ENCODE peak calls at places on chromosomes 1 and 21, in seven cellular contexts. One of them, this sample, is unnamed.
A peak's percentile ranks its signal among the peaks of the same experiment; 100 is the strongest.

GRCh38 chr21:46435786-46436227 is 22.9 kb upstream of the DIP2A start:
- DNase-seq in tibial nerve: no peak
- DNase-seq in stomach: no peak
- DNase-seq in mesenchymal stem cell: no peak
- DNase-seq in spleen: no peak
- DNase-seq in fibroblast of lung: no peak
- DNase-seq in Caco-2: no peak
- DNase-seq in this sample: no peak

GRCh38 chr1:1058088-1058905 is 15.8 kb downstream of the RNF223 start:
- DNase-seq in tibial nerve: no peak
- DNase-seq in stomach: no peak
- DNase-seq in mesenchymal stem cell: no peak
- DNase-seq in spleen: no peak
- DNase-seq in fibroblast of lung: no peak
- DNase-seq in Caco-2: peak; percentile 80
- DNase-seq in this sample: no peak

GRCh38 chr1:82628887-82629286 is 828.2 kb downstream of the ADGRL2 start:
- DNase-seq in tibial nerve: no peak
- DNase-seq in stomach: no peak
- DNase-seq in mesenchymal stem cell: no peak
- DNase-seq in spleen: no peak
- DNase-seq in fibroblast of lung: no peak
- DNase-seq in Caco-2: no peak
- DNase-seq in this sample: no peak

GRCh38 chr1:34266127-34266951 is 89.6 kb downstream of the C1orf94 start:
- DNase-seq in tibial nerve: no peak
- DNase-seq in stomach: no peak
- DNase-seq in mesenchymal stem cell: no peak
- DNase-seq in spleen: no peak
- DNase-seq in fibroblast of lung: peak; percentile 5
- DNase-seq in Caco-2: no peak
- DNase-seq in this sample: no peak

GRCh38 chr1:202571719-202572339 is 138.4 kb downstream of the SYT2 start:
- DNase-seq in tibial nerve: no peak
- DNase-seq in stomach: no peak
- DNase-seq in mesenchymal stem cell: peak; percentile 47
- DNase-seq in spleen: no peak
- DNase-seq in fibroblast of lung: peak; percentile 41
- DNase-seq in Caco-2: no peak
- DNase-seq in this sample: no peak

GRCh38 chr1:165858364-165858823 is 31.0 kb downstream of the UCK2 start:
- DNase-seq in tibial nerve: no peak
- DNase-seq in stomach: no peak
- DNase-seq in mesenchymal stem cell: no peak
- DNase-seq in spleen: no peak
- DNase-seq in fibroblast of lung: no peak
- DNase-seq in Caco-2: peak; percentile 49
- DNase-seq in this sample: no peak

GRCh38 chr1:29962831-29963247 is 726.5 kb downstream of the PTPRU start:
- DNase-seq in tibial nerve: no peak
- DNase-seq in stomach: no peak
- DNase-seq in mesenchymal stem cell: no peak
- DNase-seq in spleen: no peak
- DNase-seq in fibroblast of lung: no peak
- DNase-seq in Caco-2: no peak
- DNase-seq in this sample: no peak

GRCh38 chr1:192660613-192661012 is 24.7 kb downstream of the RGS13 start:
- DNase-seq in tibial nerve: no peak
- DNase-seq in stomach: no peak
- DNase-seq in mesenchymal stem cell: no peak
- DNase-seq in spleen: no peak
- DNase-seq in fibroblast of lung: peak; percentile 46
- DNase-seq in Caco-2: no peak
- DNase-seq in this sample: no peak

GRCh38 chr1:108646661-108647269 is 14.1 kb downstream of the HENMT1 start:
- DNase-seq in tibial nerve: peak; percentile 53
- DNase-seq in stomach: peak; percentile 60
- DNase-seq in mesenchymal stem cell: peak; percentile 91
- DNase-seq in spleen: peak; percentile 96
- DNase-seq in fibroblast of lung: peak; percentile 69
- DNase-seq in Caco-2: peak; percentile 63
- DNase-seq in this sample: peak; percentile 95

GRCh38 chr1:245310605-245311531 is 156.1 kb downstream of the KIF26B start:
- DNase-seq in tibial nerve: no peak
- DNase-seq in stomach: no peak
- DNase-seq in mesenchymal stem cell: peak; percentile 74
- DNase-seq in spleen: peak; percentile 71
- DNase-seq in fibroblast of lung: peak; percentile 20
- DNase-seq in Caco-2: no peak
- DNase-seq in this sample: peak; percentile 42

GRCh38 chr1:192070213-192070612 is 88.0 kb upstream of the RGS18 start:
- DNase-seq in tibial nerve: no peak
- DNase-seq in stomach: no peak
- DNase-seq in mesenchymal stem cell: no peak
- DNase-seq in spleen: no peak
- DNase-seq in fibroblast of lung: no peak
- DNase-seq in Caco-2: no peak
- DNase-seq in this sample: no peak

GRCh38 chr1:80509965-80510522 is 1290.7 kb upstream of the ADGRL2 start:
- DNase-seq in tibial nerve: no peak
- DNase-seq in stomach: no peak
- DNase-seq in mesenchymal stem cell: no peak
- DNase-seq in spleen: no peak
- DNase-seq in fibroblast of lung: no peak
- DNase-seq in Caco-2: peak; percentile 31
- DNase-seq in this sample: no peak

GRCh38 chr1:112557385-112557784 is 48.6 kb downstream of the WNT2B start:
- DNase-seq in tibial nerve: no peak
- DNase-seq in stomach: no peak
- DNase-seq in mesenchymal stem cell: peak; percentile 46
- DNase-seq in spleen: no peak
- DNase-seq in fibroblast of lung: peak; percentile 21
- DNase-seq in Caco-2: no peak
- DNase-seq in this sample: no peak

GRCh38 chr21:44618504-44618903 is 6.6 kb downstream of the KRTAP10-8 start:
- DNase-seq in tibial nerve: no peak
- DNase-seq in stomach: no peak
- DNase-seq in mesenchymal stem cell: no peak
- DNase-seq in spleen: peak; percentile 74
- DNase-seq in fibroblast of lung: peak; percentile 2
- DNase-seq in Caco-2: no peak
- DNase-seq in this sample: no peak

GRCh38 chr21:39660191-39660590 is 47.5 kb downstream of the B3GALT5 start:
- DNase-seq in tibial nerve: no peak
- DNase-seq in stomach: no peak
- DNase-seq in mesenchymal stem cell: peak; percentile 82
- DNase-seq in spleen: no peak
- DNase-seq in fibroblast of lung: peak; percentile 78
- DNase-seq in Caco-2: no peak
- DNase-seq in this sample: no peak

GRCh38 chr21:38908537-38908936 is 102.8 kb downstream of the ETS2 start:
- DNase-seq in tibial nerve: no peak
- DNase-seq in stomach: no peak
- DNase-seq in mesenchymal stem cell: no peak
- DNase-seq in spleen: no peak
- DNase-seq in fibroblast of lung: no peak
- DNase-seq in Caco-2: no peak
- DNase-seq in this sample: no peak

GRCh38 chr1:30511563-30512252 is 211.7 kb downstream of the MATN1 start:
- DNase-seq in tibial nerve: no peak
- DNase-seq in stomach: peak; percentile 11
- DNase-seq in mesenchymal stem cell: no peak
- DNase-seq in spleen: peak; percentile 27
- DNase-seq in fibroblast of lung: peak; percentile 72
- DNase-seq in Caco-2: no peak
- DNase-seq in this sample: no peak

GRCh38 chr1:113153116-113153803 is 80.3 kb downstream of the LRIG2 start:
- DNase-seq in tibial nerve: no peak
- DNase-seq in stomach: no peak
- DNase-seq in mesenchymal stem cell: no peak
- DNase-seq in spleen: no peak
- DNase-seq in fibroblast of lung: peak; percentile 13
- DNase-seq in Caco-2: no peak
- DNase-seq in this sample: no peak

GRCh38 chr1:238465449-238465848 is 574.7 kb upstream of the ZP4 start:
- DNase-seq in tibial nerve: no peak
- DNase-seq in stomach: no peak
- DNase-seq in mesenchymal stem cell: peak; percentile 6
- DNase-seq in spleen: no peak
- DNase-seq in fibroblast of lung: peak; percentile 55
- DNase-seq in Caco-2: no peak
- DNase-seq in this sample: no peak

GRCh38 chr1:2443285-2444137 is 31.1 kb upstream of the PEX10 start:
- DNase-seq in tibial nerve: no peak
- DNase-seq in stomach: no peak
- DNase-seq in mesenchymal stem cell: no peak
- DNase-seq in spleen: no peak
- DNase-seq in fibroblast of lung: no peak
- DNase-seq in Caco-2: no peak
- DNase-seq in this sample: no peak
- H3K27me3 ChIP-seq in tibial nerve: peaks cover 73% of the 10 kb centered on the region
- H3K27me3 ChIP-seq in stomach: peaks cover 45% of the 10 kb centered on the region
- H3K27me3 ChIP-seq in mesenchymal stem cell: peaks cover 58% of the 10 kb centered on the region
- H3K27me3 ChIP-seq in spleen: peaks cover 59% of the 10 kb centered on the region
- H3K27me3 ChIP-seq in fibroblast of lung: peaks cover 25% of the 10 kb centered on the region
- H3K27me3 ChIP-seq in Caco-2: peaks cover 3% of the 10 kb centered on the region
- H3K27me3 ChIP-seq in this sample: peaks cover 47% of the 10 kb centered on the region

GRCh38 chr1:179298952-179299351 is 5.4 kb downstream of the SOAT1 start:
- DNase-seq in tibial nerve: no peak
- DNase-seq in stomach: no peak
- DNase-seq in mesenchymal stem cell: no peak
- DNase-seq in spleen: no peak
- DNase-seq in fibroblast of lung: no peak
- DNase-seq in Caco-2: no peak
- DNase-seq in this sample: no peak

GRCh38 chr1:179296356-179296755 is 2.8 kb downstream of the SOAT1 start:
- DNase-seq in tibial nerve: no peak
- DNase-seq in stomach: no peak
- DNase-seq in mesenchymal stem cell: no peak
- DNase-seq in spleen: no peak
- DNase-seq in fibroblast of lung: no peak
- DNase-seq in Caco-2: no peak
- DNase-seq in this sample: no peak

GRCh38 chr1:179293340-179294327 is at the start of gene SOAT1:
- DNase-seq in tibial nerve: peak; percentile 93
- DNase-seq in stomach: peak; percentile 90
- DNase-seq in mesenchymal stem cell: peak; percentile 95
- DNase-seq in spleen: peak; percentile 98
- DNase-seq in fibroblast of lung: peak; percentile 90
- DNase-seq in Caco-2: peak; percentile 96
- DNase-seq in this sample: peak; percentile 79

GRCh38 chr1:179296831-179297377 is 3.3 kb downstream of the SOAT1 start:
- DNase-seq in tibial nerve: no peak
- DNase-seq in stomach: no peak
- DNase-seq in mesenchymal stem cell: no peak
- DNase-seq in spleen: no peak
- DNase-seq in fibroblast of lung: no peak
- DNase-seq in Caco-2: no peak
- DNase-seq in this sample: no peak

DNA sequence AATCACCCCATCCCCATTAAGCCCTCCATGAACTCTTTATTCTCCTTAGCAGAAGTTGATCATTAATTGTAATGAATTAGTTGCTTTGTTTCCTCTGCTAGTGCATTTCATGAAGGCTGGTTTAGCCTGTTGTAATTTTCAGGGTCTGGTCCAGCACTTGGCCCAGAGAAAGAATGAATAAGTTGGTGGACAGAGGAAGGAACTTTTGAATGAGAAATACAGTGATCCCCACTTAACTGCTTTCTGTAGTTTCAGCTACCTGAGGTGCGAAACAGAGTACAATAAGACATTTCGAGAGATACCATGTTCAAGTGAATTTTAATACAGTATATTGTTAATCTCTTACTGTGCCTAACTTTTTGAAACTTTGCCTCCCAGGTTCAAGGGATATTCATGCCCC is 1.8 kb downstream of the SOAT1 start:
- DNase-seq in tibial nerve: no peak
- DNase-seq in stomach: no peak
- DNase-seq in mesenchymal stem cell: no peak
- DNase-seq in spleen: no peak
- DNase-seq in fibroblast of lung: no peak
- DNase-seq in Caco-2: no peak
- DNase-seq in this sample: no peak
- H3K27me3 ChIP-seq in tibial nerve: no peaks in the 10 kb centered on the region
- H3K27me3 ChIP-seq in stomach: no peaks in the 10 kb centered on the region
- H3K27me3 ChIP-seq in mesenchymal stem cell: no peaks in the 10 kb centered on the region
- H3K27me3 ChIP-seq in spleen: no peaks in the 10 kb centered on the region
- H3K27me3 ChIP-seq in fibroblast of lung: no peaks in the 10 kb centered on the region
- H3K27me3 ChIP-seq in Caco-2: no peaks in the 10 kb centered on the region
- H3K27me3 ChIP-seq in this sample: no peaks in the 10 kb centered on the region

GRCh38 chr1:214187152-214187900 is 93.6 kb upstream of the SMYD2 start:
- DNase-seq in tibial nerve: no peak
- DNase-seq in stomach: no peak
- DNase-seq in mesenchymal stem cell: no peak
- DNase-seq in spleen: no peak
- DNase-seq in fibroblast of lung: peak; percentile 8
- DNase-seq in Caco-2: no peak
- DNase-seq in this sample: no peak

GRCh38 chr1:214187933-214188332 is 93.0 kb upstream of the SMYD2 start:
- DNase-seq in tibial nerve: no peak
- DNase-seq in stomach: no peak
- DNase-seq in mesenchymal stem cell: no peak
- DNase-seq in spleen: no peak
- DNase-seq in fibroblast of lung: no peak
- DNase-seq in Caco-2: no peak
- DNase-seq in this sample: no peak

GRCh38 chr1:214184992-214185391 is 96.0 kb upstream of the SMYD2 start:
- DNase-seq in tibial nerve: no peak
- DNase-seq in stomach: no peak
- DNase-seq in mesenchymal stem cell: no peak
- DNase-seq in spleen: no peak
- DNase-seq in fibroblast of lung: no peak
- DNase-seq in Caco-2: no peak
- DNase-seq in this sample: no peak

GRCh38 chr1:214188835-214189234 is 92.1 kb upstream of the SMYD2 start:
- DNase-seq in tibial nerve: no peak
- DNase-seq in stomach: no peak
- DNase-seq in mesenchymal stem cell: no peak
- DNase-seq in spleen: no peak
- DNase-seq in fibroblast of lung: no peak
- DNase-seq in Caco-2: no peak
- DNase-seq in this sample: no peak

GRCh38 chr1:214186118-214186517 is 94.8 kb upstream of the SMYD2 start:
- DNase-seq in tibial nerve: no peak
- DNase-seq in stomach: no peak
- DNase-seq in mesenchymal stem cell: no peak
- DNase-seq in spleen: no peak
- DNase-seq in fibroblast of lung: no peak
- DNase-seq in Caco-2: no peak
- DNase-seq in this sample: no peak
- H3K27me3 ChIP-seq in tibial nerve: peaks cover 57% of the 10 kb centered on the region
- H3K27me3 ChIP-seq in stomach: peaks cover 29% of the 10 kb centered on the region
- H3K27me3 ChIP-seq in mesenchymal stem cell: peaks cover 60% of the 10 kb centered on the region
- H3K27me3 ChIP-seq in spleen: peaks cover 45% of the 10 kb centered on the region
- H3K27me3 ChIP-seq in fibroblast of lung: peaks cover 39% of the 10 kb centered on the region
- H3K27me3 ChIP-seq in Caco-2: no peaks in the 10 kb centered on the region
- H3K27me3 ChIP-seq in this sample: peaks cover 37% of the 10 kb centered on the region

GRCh38 chr1:41343790-41344679 is 17.2 kb upstream of the FOXO6 start:
- DNase-seq in tibial nerve: no peak
- DNase-seq in stomach: no peak
- DNase-seq in mesenchymal stem cell: no peak
- DNase-seq in spleen: peak; percentile 23
- DNase-seq in fibroblast of lung: no peak
- DNase-seq in Caco-2: no peak
- DNase-seq in this sample: no peak
- H3K27me3 ChIP-seq in tibial nerve: peaks cover 3% of the 10 kb centered on the region
- H3K27me3 ChIP-seq in stomach: no peaks in the 10 kb centered on the region
- H3K27me3 ChIP-seq in mesenchymal stem cell: peaks cover 12% of the 10 kb centered on the region
- H3K27me3 ChIP-seq in spleen: peaks cover 12% of the 10 kb centered on the region
- H3K27me3 ChIP-seq in fibroblast of lung: no peaks in the 10 kb centered on the region
- H3K27me3 ChIP-seq in Caco-2: no peaks in the 10 kb centered on the region
- H3K27me3 ChIP-seq in this sample: no peaks in the 10 kb centered on the region

This sample was measured in HL-60.